ENCODE peak calls at places on chromosome 6, in four cellular contexts. B is dorsolateral prefrontal cortex; A is EH; Q is activated T-cell treated with anti-CD3 and anti-CD28 coated beads, Interleukin-2, amount 50 U/mL, for 72 hours. G is an unnamed sample.

GRCh38 chr6:38215225-38215624 is 395.7 kb downstream of the ZFAND3 start:
- DNase-seq in B (no peak), A (no peak), Q (no peak), G (no peak)

GRCh38 chr6:56168601-56169000 is 78.8 kb downstream of the COL21A1 start:
- DNase-seq in B (no peak), A (peak; percentile 17), Q (no peak), G (no peak)

GRCh38 chr6:103699770-103700169 is 1159.9 kb downstream of the HACE1 start:
- DNase-seq in B (no peak), A (no peak), Q (no peak), G (no peak)

GRCh38 chr6:17673543-17674254 is 33.0 kb downstream of the NUP153 start:
- DNase-seq in B (no peak), A (no peak), Q (peak; percentile 28), G (no peak)

GRCh38 chr6:25103603-25104002 is 167.8 kb upstream of the RIPOR2 start:
- DNase-seq in B (no peak), A (peak; percentile 27), Q (no peak), G (no peak)

GRCh38 chr6:6366778-6367177 is 46.3 kb upstream of the F13A1 start:
- DNase-seq in B (no peak), A (no peak), Q (no peak), G (no peak)

GRCh38 chr6:166936079-166936787 is 20.1 kb downstream of the RNASET2 start:
- DNase-seq in B (no peak), A (no peak), Q (no peak), G (no peak)

GRCh38 chr6:126983779-126984178 is 134.7 kb upstream of the RSPO3 start:
- DNase-seq in B (no peak), A (no peak), Q (no peak), G (no peak)

GRCh38 chr6:51322505-51322904 is 503.8 kb downstream of the TFAP2B start:
- DNase-seq in B (no peak), A (no peak), Q (no peak), G (no peak)

GRCh38 chr6:23319560-23319959 is 750.2 kb downstream of the HDGFL1 start:
- DNase-seq in B (no peak), A (no peak), Q (no peak), G (no peak)

GRCh38 chr6:148611213-148611612 is 135.6 kb upstream of the UST start:
- DNase-seq in B (peak; percentile 67), A (peak; percentile 84), Q (no peak), G (peak; percentile 73)

GRCh38 chr6:43706788-43707187 is 19.2 kb upstream of the MRPS18A start:
- DNase-seq in B (no peak), A (no peak), Q (no peak), G (peak; percentile 55)

GRCh38 chr6:45445749-45446454 is 68.2 kb upstream of the SUPT3H start:
- DNase-seq in B (no peak), A (peak; percentile 99), Q (peak; percentile 63), G (peak; percentile 98)

GRCh38 chr6:56475736-56476457 is 166.8 kb downstream of the DST start:
- DNase-seq in B (no peak), A (peak; percentile 31), Q (no peak), G (peak; percentile 58)

GRCh38 chr6:53635322-53635721 is 30.2 kb downstream of the KLHL31 start:
- DNase-seq in B (peak; percentile 50), A (peak; percentile 23), Q (no peak), G (no peak)

GRCh38 chr6:149563203-149563927 is 2.8 kb upstream of the GINM1 start:
- DNase-seq in B (no peak), A (peak; percentile 88), Q (no peak), G (peak; percentile 76)

GRCh38 chr6:42393339-42393738 is 58.4 kb downstream of the TRERF1 start:
- DNase-seq in B (no peak), A (no peak), Q (no peak), G (no peak)

GRCh38 chr6:54910326-54910952 is 63.9 kb downstream of the FAM83B start:
- DNase-seq in B (no peak), A (no peak), Q (no peak), G (no peak)

GRCh38 chr6:54291738-54292137 is 16.5 kb upstream of the TINAG start:
- DNase-seq in B (no peak), A (peak; percentile 73), Q (no peak), G (peak; percentile 90)

GRCh38 chr6:99589290-99589672 is 17.4 kb upstream of the PRDM13 start:
- DNase-seq in B (no peak), A (peak; percentile 20), Q (no peak), G (no peak)

G was measured in astrocyte.